ENCODE peak calls at places on chromosome 11, in seven cellular contexts. S is WTC11, J is iPS DF 6.9, O is iris pigment epithelial cell, N is substantia nigra, C is astrocyte of the hippocampus, H is OCI-LY7. D is an unnamed sample.

GRCh38 chr11:12735262-12735661 is 61.0 kb downstream of the TEAD1 start:
- DNase-seq in O (no peak), C (no peak), S (no peak), N (no peak), J (no peak), H (no peak), D (no peak)

GRCh38 chr11:2789791-2790580 is 90.2 kb upstream of the KCNQ1OT1 start:
- DNase-seq in H (no peak), S (peak), O (no peak), C (no peak), J (no peak), N (no peak), D (no peak)

GRCh38 chr11:12052676-12053605 is 44.5 kb upstream of the DKK3 start:
- DNase-seq in C (peak), N (no peak), J (no peak), H (no peak), S (peak), O (no peak), D (peak)

GRCh38 chr11:119935341-119935925 is 202.5 kb downstream of the TRIM29 start:
- DNase-seq in N (no peak), J (no peak), H (no peak), C (no peak), O (no peak), S (no peak), D (no peak)

GRCh38 chr11:111923951-111924350 is 5.2 kb downstream of the C11orf52 start:
- DNase-seq in J (no peak), S (no peak), C (no peak), H (no peak), O (no peak), N (no peak), D (no peak)

GRCh38 chr11:112659185-112659584 is 302.0 kb upstream of the NCAM1 start:
- DNase-seq in N (no peak), H (no peak), O (no peak), J (no peak), S (no peak), C (no peak), D (no peak)

GRCh38 chr11:71251761-71252433 is 480 bp downstream of the SHANK2 start:
- DNase-seq in J (no peak), N (no peak), H (peak), C (peak), S (peak), O (no peak), D (peak)

GRCh38 chr11:74465291-74465708 is 2.0 kb downstream of the KCNE3 start:
- DNase-seq in O (no peak), H (no peak), C (no peak), J (no peak), S (no peak), N (no peak), D (no peak)

GRCh38 chr11:2698386-2699184 is 1.2 kb downstream of the KCNQ1OT1 start:
- DNase-seq in N (no peak), O (no peak), C (no peak), H (no peak), J (no peak), S (peak), D (peak)

GRCh38 chr11:63020671-63021255 is 5.1 kb upstream of the SLC22A8 start:
- DNase-seq in H (no peak), O (no peak), J (peak), N (peak), C (no peak), S (peak), D (no peak)

GRCh38 chr11:67492069-67492727 is 9.4 kb downstream of the AIP start:
- DNase-seq in S (no peak), C (no peak), N (no peak), J (no peak), H (no peak), O (no peak), D (no peak)

GRCh38 chr11:124627546-124627945 is 4.9 kb downstream of the TBRG1 start:
- DNase-seq in C (no peak), J (no peak), O (peak), H (no peak), N (no peak), S (no peak), D (no peak)

GRCh38 chr11:33704240-33705002 is 3.8 kb upstream of the C11orf91 start:
- DNase-seq in C (no peak), N (peak), H (no peak), J (no peak), O (no peak), S (no peak), D (no peak)

GRCh38 chr11:68855205-68855978 is 13.7 kb upstream of the CPT1A start:
- DNase-seq in N (peak), O (peak), J (no peak), H (no peak), C (peak), S (peak), D (no peak)

D was measured in mesenteric fat pad.